ENCODE peak calls at places on chromosomes 1 and 21, in eight cellular contexts. Y is mucosa of descending colon; C is endothelial cell; V is HFFc6; N is fibroblast of the aortic adventitia; M is activated CD8-positive, alpha-beta T cell treated with anti-CD3 and anti-CD28 coated beads for 36 hours; W is foreskin keratinocyte; G is adrenal gland. Q is an unnamed sample.

GRCh38 chr1:23799570-23800395 is 771 bp downstream of the GALE start:
- DNase-seq in Y (peak), W (peak), V (peak), N (peak), M (peak), C (peak), G (peak), Q (no peak)

GRCh38 chr1:33228935-33229487 is 27.3 kb upstream of the ZNF362 start:
- DNase-seq in V (peak), W (peak), G (peak), C (no peak), N (peak), Y (peak), M (no peak), Q (peak)

GRCh38 chr1:42392255-42392654 is 11.7 kb downstream of the RIMKLA start:
- DNase-seq in W (no peak), Y (no peak), V (no peak), M (no peak), N (no peak), C (no peak), G (no peak), Q (no peak)

GRCh38 chr1:225476538-225476988 is 48.7 kb upstream of the LBR start:
- DNase-seq in Y (no peak), V (no peak), N (peak), M (peak), W (no peak), G (peak), C (no peak), Q (peak)

GRCh38 chr1:21077085-21077484 is 99.6 kb downstream of the EIF4G3 start:
- DNase-seq in M (no peak), C (no peak), G (peak), Y (no peak), N (peak), W (peak), V (peak), Q (no peak)

GRCh38 chr1:110258734-110259133 is 48.6 kb downstream of the KCNC4 start:
- DNase-seq in V (no peak), Y (no peak), N (no peak), M (no peak), C (no peak), G (no peak), W (no peak), Q (no peak)

GRCh38 chr1:24992761-24993211 is 62.7 kb upstream of the RUNX3 start:
- DNase-seq in N (no peak), M (peak), C (no peak), W (no peak), G (no peak), Y (no peak), V (no peak), Q (no peak)

GRCh38 chr1:102897537-102897936 is 210.8 kb downstream of the COL11A1 start:
- DNase-seq in C (no peak), M (no peak), G (no peak), W (peak), N (peak), Y (no peak), V (peak), Q (no peak)

GRCh38 chr1:209202826-209203439 is 380.6 kb upstream of the CAMK1G start:
- DNase-seq in V (peak), M (peak), N (peak), Y (no peak), C (peak), W (peak), G (peak), Q (no peak)

GRCh38 chr1:209205039-209205438 is 378.5 kb upstream of the CAMK1G start:
- DNase-seq in W (no peak), M (no peak), Y (no peak), V (no peak), N (no peak), C (no peak), G (no peak), Q (no peak)

GRCh38 chr1:209208648-209209047 is 374.9 kb upstream of the CAMK1G start:
- DNase-seq in V (no peak), W (peak), C (no peak), M (no peak), G (no peak), N (no peak), Y (no peak), Q (no peak)

GRCh38 chr1:209207126-209207700 is 376.3 kb upstream of the CAMK1G start:
- DNase-seq in C (no peak), W (no peak), V (no peak), M (no peak), N (no peak), Y (no peak), G (no peak), Q (no peak)

DNA sequence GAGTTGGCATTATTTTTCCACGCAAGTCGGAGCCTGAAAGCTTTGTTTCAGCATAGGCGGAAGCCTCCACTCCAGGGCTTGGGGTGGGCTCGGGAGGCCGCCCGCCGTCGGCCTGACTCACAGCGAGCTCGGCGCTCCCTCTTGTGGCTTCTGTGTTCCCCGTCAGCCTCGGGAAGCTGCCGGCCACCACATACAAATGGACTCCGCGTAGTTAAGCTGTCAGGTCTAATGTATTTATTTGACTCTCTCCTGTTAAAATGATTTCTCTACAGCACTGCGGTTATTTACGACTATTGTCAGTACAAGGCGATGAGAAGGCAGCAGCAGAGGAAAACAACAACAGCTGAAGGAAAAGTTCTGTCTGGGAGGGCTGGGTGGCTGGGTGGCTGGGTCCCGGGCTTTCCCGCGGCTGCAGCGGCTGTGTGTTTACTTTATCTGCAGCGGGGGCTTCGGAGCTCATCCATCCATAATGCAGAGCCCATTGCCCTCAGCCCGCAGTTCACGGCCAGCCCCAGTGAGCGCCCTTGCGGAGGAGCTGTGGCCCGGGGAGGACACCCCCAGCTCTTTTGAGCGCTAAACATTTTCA is 375.7 kb upstream of the CAMK1G start:
- DNase-seq in G (peak), Y (peak), M (peak), N (peak), W (peak), C (peak), V (peak), Q (no peak)
- TF ChIP-seq CTCF in G (peak), Y (peak), M (peak), N (peak), W (peak), C (peak), V (peak), Q (peak)

DNA sequence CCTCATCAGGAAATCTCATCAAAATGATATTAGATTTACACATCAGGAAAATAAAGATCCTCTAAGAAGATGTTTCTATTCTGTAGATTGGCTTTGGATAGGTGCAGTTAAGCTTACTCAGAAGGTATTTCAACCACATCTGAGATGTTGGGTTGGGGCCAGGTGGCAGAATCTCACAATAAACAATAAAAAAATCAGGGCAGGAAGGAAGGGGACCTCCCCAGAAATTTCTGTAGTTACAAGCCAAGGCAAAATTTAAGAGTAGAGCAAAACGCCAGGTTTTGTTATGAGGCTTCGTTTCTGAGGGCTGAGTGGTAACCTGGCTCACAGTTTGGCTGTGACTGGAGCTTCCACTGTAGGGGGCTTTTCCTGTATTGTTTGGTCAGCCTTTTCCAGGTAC is 84.8 kb downstream of the HUNK start:
- DNase-seq in Y (no peak), V (no peak), W (no peak), G (no peak), C (no peak), N (no peak), M (peak), Q (no peak)
- TF ChIP-seq CTCF in Y (no peak), V (no peak), W (no peak), G (no peak), C (no peak), N (no peak), M (no peak), Q (no peak)

DNA sequence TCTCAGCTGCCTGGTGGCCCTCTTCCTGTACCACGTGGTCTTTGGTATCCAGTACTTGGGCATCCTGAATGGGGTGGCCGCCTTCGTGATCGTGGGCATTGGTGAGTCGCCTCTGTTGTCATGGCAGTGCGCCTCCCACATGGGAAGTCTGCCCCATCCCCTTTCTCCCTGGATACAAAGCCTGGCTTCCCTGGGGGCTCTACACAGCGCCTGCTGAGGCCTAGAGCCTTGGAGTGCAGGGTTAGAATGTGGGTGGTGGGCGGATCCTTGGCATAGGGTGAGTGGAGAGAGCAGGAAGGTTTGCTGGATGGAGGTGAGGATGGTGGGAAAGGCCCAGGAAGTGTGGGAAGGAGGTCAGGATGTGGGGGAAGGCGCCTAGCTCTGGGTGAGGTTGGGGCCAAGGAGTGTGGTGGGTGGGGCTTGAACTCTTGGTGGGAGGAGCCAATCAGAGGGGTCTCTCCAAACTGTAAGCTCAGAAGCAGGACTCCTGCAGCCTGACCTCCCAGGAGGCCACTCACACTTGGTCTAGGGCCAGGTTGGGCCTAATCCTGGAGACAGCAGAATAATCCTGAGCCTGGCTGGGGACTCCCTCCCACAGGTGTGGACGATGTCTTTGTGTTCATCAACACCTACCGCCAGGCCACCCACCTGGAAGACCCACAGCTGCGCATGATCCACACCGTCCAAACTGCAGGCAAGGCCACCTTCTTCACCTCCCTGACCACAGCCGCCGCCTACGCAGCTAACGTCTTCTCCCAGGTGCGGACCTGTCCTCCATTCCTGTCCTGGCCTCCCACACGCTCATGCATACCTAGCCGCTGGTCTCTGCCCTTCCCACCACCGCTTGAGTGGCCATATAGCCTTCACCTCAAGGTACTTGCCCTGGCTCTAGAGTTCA is 36.7 kb downstream of the DISP3 start:
- DNase-seq in N (no peak), M (no peak), V (no peak), W (no peak), G (no peak), C (no peak), Y (no peak), Q (no peak)
- TF ChIP-seq CTCF in N (no peak), M (no peak), V (no peak), W (no peak), G (no peak), C (no peak), Y (no peak), Q (no peak)

DNA sequence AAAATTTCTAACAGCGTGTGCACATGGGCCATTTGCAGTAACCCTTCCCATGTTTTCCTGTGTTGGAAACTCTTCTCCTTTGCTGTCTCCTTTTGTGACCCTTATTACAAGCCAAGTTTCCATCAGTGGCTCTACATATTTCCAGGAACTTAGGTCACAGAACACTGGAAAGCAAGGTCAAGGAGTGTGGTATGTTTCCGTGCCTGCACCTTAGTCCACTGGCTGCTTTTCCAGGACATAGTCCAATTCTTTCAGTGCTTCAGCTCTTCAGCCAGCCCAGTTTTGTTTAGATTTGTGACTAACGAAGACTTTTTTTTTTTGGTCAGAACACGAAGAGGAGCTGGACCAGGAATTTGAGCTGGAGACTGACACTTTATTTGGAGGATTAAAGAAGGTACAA is 33.8 kb downstream of the HHAT start:
- DNase-seq in C (no peak), V (no peak), W (no peak), N (peak), Y (peak), G (peak), M (no peak), Q (no peak)
- TF ChIP-seq CTCF in C (no peak), V (no peak), W (no peak), N (no peak), Y (no peak), G (no peak), M (no peak), Q (no peak)

GRCh38 chr1:115718011-115718754 is 50.3 kb downstream of the CASQ2 start:
- DNase-seq in W (no peak), V (no peak), C (no peak), M (no peak), Y (no peak), N (no peak), G (no peak), Q (no peak)

GRCh38 chr1:115712911-115713609 is 55.5 kb downstream of the CASQ2 start:
- DNase-seq in W (peak), V (no peak), M (no peak), G (no peak), C (no peak), Y (no peak), N (no peak), Q (no peak)

GRCh38 chr1:115714572-115715141 is 53.9 kb downstream of the CASQ2 start:
- DNase-seq in C (no peak), V (no peak), G (no peak), Y (peak), N (no peak), W (peak), M (no peak), Q (no peak)

GRCh38 chr1:115713906-115714305 is 54.6 kb downstream of the CASQ2 start:
- DNase-seq in M (no peak), V (no peak), Y (no peak), C (no peak), W (peak), G (no peak), N (no peak), Q (no peak)

GRCh38 chr1:115717541-115717940 is 51.0 kb downstream of the CASQ2 start:
- DNase-seq in G (peak), W (peak), Y (peak), M (peak), C (peak), N (peak), V (no peak), Q (no peak)
- TF ChIP-seq CTCF in G (peak), W (peak), Y (no peak), M (peak), C (peak), N (peak), V (peak), Q (peak)

GRCh38 chr1:28329395-28330153 is 734 bp downstream of the MED18 start:
- DNase-seq in G (peak), V (peak), M (peak), C (peak), Y (peak), N (peak), W (no peak), Q (no peak)
- TF ChIP-seq CTCF in G (peak), V (peak), M (no peak), C (no peak), Y (no peak), N (peak), W (no peak), Q (no peak)

DNA sequence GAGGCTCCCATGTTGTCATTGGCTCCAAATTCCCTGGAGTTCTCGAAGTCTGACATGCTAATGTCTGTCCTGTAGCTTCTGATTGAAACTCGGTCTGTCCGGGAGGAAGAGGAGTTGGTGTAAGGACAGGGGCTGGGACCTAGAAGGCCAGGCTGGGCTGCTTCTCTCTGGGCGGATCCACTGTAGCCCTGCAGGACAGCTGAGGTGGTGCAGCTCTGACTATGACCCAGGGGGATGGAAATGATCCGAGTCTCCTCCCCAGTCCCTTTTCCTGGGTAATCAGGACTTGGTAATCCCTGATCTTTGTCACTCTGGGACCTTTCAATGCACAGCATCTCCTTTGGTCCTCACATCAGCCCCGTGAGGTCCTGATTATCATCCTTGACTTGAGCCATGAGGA is 10.0 kb upstream of the FCMR start:
- DNase-seq in C (no peak), N (no peak), W (no peak), M (no peak), Y (no peak), G (no peak), V (no peak), Q (no peak)
- TF ChIP-seq CTCF in C (no peak), N (peak), W (peak), M (no peak), Y (no peak), G (no peak), V (peak), Q (no peak)